ENCODE peak calls at places on chromosomes 13 and 19, in four cellular contexts. A is WTC11, O is PC-3, U is left ventricle myocardium superior. X is an unnamed sample.

GRCh38 chr13:97723655-97724054 is 229.8 kb upstream of the IPO5 start:
- DNase-seq in O (no peak), A (no peak), U (no peak), X (no peak)

GRCh38 chr13:50524540-50524939 is 319.0 kb downstream of the DLEU7 start:
- DNase-seq in U (no peak), A (no peak), O (no peak), X (no peak)

GRCh38 chr13:71249031-71249430 is 618.0 kb downstream of the DACH1 start:
- DNase-seq in O (peak), A (no peak), U (no peak), X (no peak)

GRCh38 chr19:11374449-11375142 is at the start of gene SWSAP1:
- DNase-seq in O (peak), U (peak), A (peak), X (peak)

GRCh38 chr13:49098198-49098597 is 121.9 kb upstream of the MLNR start:
- DNase-seq in U (no peak), O (peak), A (no peak), X (peak)

GRCh38 chr19:18439025-18439909 is 1.3 kb upstream of the ISYNA1 start:
- DNase-seq in O (peak), A (no peak), U (no peak), X (peak)

GRCh38 chr13:75405976-75406703 is 75.8 kb downstream of the TBC1D4 start:
- DNase-seq in U (no peak), O (no peak), A (no peak), X (no peak)

GRCh38 chr13:56586966-56587365 is 553.8 kb upstream of the PRR20A start:
- DNase-seq in O (no peak), U (no peak), A (no peak), X (no peak)

GRCh38 chr19:55358943-55359908 is 3.8 kb downstream of the GARIN5B start:
- DNase-seq in O (no peak), U (no peak), A (no peak), X (peak)

GRCh38 chr19:3440082-3440481 is 40.2 kb downstream of the SMIM24 start:
- DNase-seq in U (peak), O (peak), A (peak), X (peak)

GRCh38 chr13:36431204-36432105 is 840 bp upstream of the CCNA1 start:
- DNase-seq in A (peak), U (peak), O (no peak), X (no peak)

GRCh38 chr19:9729162-9729561 is 39.4 kb downstream of the ZNF846 start:
- DNase-seq in A (no peak), U (no peak), O (no peak), X (no peak)

GRCh38 chr13:91162180-91162579 is 185.3 kb upstream of the MIR17HG start:
- DNase-seq in A (peak), O (no peak), U (no peak), X (no peak)

GRCh38 chr13:59750860-59751259 is 412.9 kb downstream of the DIAPH3 start:
- DNase-seq in O (no peak), U (no peak), A (peak), X (peak)

GRCh38 chr19:41886761-41887710 is 4.1 kb downstream of the ARHGEF1 start:
- DNase-seq in O (no peak), A (no peak), U (no peak), X (no peak)

GRCh38 chr13:107348931-107349330 is 781.0 kb upstream of the ARGLU1 start:
- DNase-seq in O (peak), A (no peak), U (no peak), X (no peak)

GRCh38 chr13:85665286-85665685 is 133.9 kb downstream of the SLITRK6 start:
- DNase-seq in O (peak), A (no peak), U (no peak), X (no peak)

GRCh38 chr13:76921516-76921915 is 26.8 kb upstream of the ACOD1 start:
- DNase-seq in A (no peak), U (no peak), O (peak), X (no peak)

GRCh38 chr19:13859361-13859880 is 17.5 kb upstream of the NANOS3 start:
- DNase-seq in O (peak), U (no peak), A (no peak), X (no peak)

GRCh38 chr13:37194428-37194861 is 89.0 kb upstream of the CSNK1A1L start:
- DNase-seq in U (no peak), O (peak), A (no peak), X (no peak)

GRCh38 chr19:8355631-8356402 is 8.1 kb upstream of the ANGPTL4 start:
- DNase-seq in O (peak), U (no peak), A (no peak), X (peak)

GRCh38 chr19:1849999-1850398 is 1.7 kb upstream of the REXO1 start:
- DNase-seq in A (no peak), O (no peak), U (no peak), X (no peak)

GRCh38 chr19:48413879-48414623 is 20.6 kb downstream of the GRIN2D start:
- DNase-seq in U (no peak), A (peak), O (peak), X (no peak)

GRCh38 chr13:113023694-113024430 is 54.8 kb downstream of the MCF2L start:
- DNase-seq in U (no peak), A (no peak), O (no peak), X (no peak)

GRCh38 chr19:40584007-40584406 is 7.3 kb downstream of the SHKBP1 start:
- DNase-seq in U (no peak), O (peak), A (no peak), X (no peak)

GRCh38 chr19:50481351-50482149 is 4.9 kb upstream of the GARIN5A start:
- DNase-seq in A (no peak), U (peak), O (no peak), X (no peak)

GRCh38 chr19:1953441-1954094 is 12.6 kb downstream of the CSNK1G2 start:
- DNase-seq in O (no peak), U (no peak), A (no peak), X (no peak)

GRCh38 chr13:28494861-28495585 is at the start of gene FLT1:
- DNase-seq in A (peak), U (peak), O (no peak), X (no peak)

GRCh38 chr13:94947965-94948371 is 235.6 kb upstream of the SOX21 start:
- DNase-seq in A (no peak), O (no peak), U (no peak), X (no peak)

GRCh38 chr19:35249146-35249847 is 495 bp downstream of the LSR start:
- DNase-seq in O (no peak), U (no peak), A (no peak), X (peak)

GRCh38 chr13:52749446-52749845 is 9.8 kb upstream of the CNMD start:
- DNase-seq in A (no peak), U (no peak), O (no peak), X (no peak)

GRCh38 chr19:42069619-42070293 is at the start of gene GRIK5:
- DNase-seq in U (no peak), O (no peak), A (peak), X (peak)

GRCh38 chr13:112966776-112967175 is 2.2 kb upstream of the MCF2L start:
- DNase-seq in U (no peak), O (no peak), A (no peak), X (no peak)

X was measured in body of pancreas.